ENCODE peak calls at places on chromosomes 16 and 17, in ten cellular contexts. U is suprapubic skin, H is lower lobe of right lung, N is NCI-H748 treated with DMSO at 0.1 percent for 48 hours, B is adrenal gland, E is skeletal muscle cell, M is A172, O is GM19239, W is DND-41, J is GM10248. L is an unnamed sample.

GRCh38 chr17:77836557-77837041 is 121.9 kb upstream of the TNRC6C start:
- DNase-seq in U (no peak), H (no peak), N (no peak), B (no peak), E (peak), M (peak), O (no peak), W (no peak), J (no peak), L (no peak)

GRCh38 chr17:46154151-46154816 is 38.9 kb downstream of the KANSL1 start:
- DNase-seq in U (no peak), H (no peak), N (no peak), B (no peak), E (no peak), M (peak), O (no peak), W (peak), J (no peak), L (no peak)

GRCh38 chr17:34816806-34817205 is 144.5 kb downstream of the CCT6B start:
- DNase-seq in U (no peak), H (no peak), N (no peak), B (no peak), E (no peak), M (no peak), O (no peak), W (no peak), J (no peak), L (no peak)

GRCh38 chr17:59892849-59893616 is at the start of the genes RPS6KB1 and TUBD1:
- DNase-seq in U (peak), H (peak), N (peak), B (peak), E (peak), M (peak), O (peak), W (peak), J (peak), L (peak)

GRCh38 chr16:2388875-2389433 is 40.3 kb upstream of the CCNF start:
- DNase-seq in U (no peak), H (no peak), N (peak), B (no peak), E (peak), M (no peak), O (no peak), W (no peak), J (no peak), L (no peak)

GRCh38 chr17:5798104-5798503 is 213.8 kb upstream of the NLRP1 start:
- DNase-seq in U (no peak), H (no peak), N (no peak), B (no peak), E (no peak), M (no peak), O (no peak), W (no peak), J (no peak), L (no peak)

GRCh38 chr16:67760206-67760605 is 41.1 kb upstream of the GFOD2 start:
- DNase-seq in U (no peak), H (no peak), N (no peak), B (no peak), E (no peak), M (no peak), O (no peak), W (no peak), J (no peak), L (no peak)

GRCh38 chr17:1709403-1709891 is 730 bp downstream of the TLCD2 start:
- DNase-seq in U (peak), H (no peak), N (no peak), B (peak), E (no peak), M (no peak), O (no peak), W (no peak), J (no peak), L (no peak)

GRCh38 chr16:74485916-74486315 is 64.6 kb upstream of the CLEC18B start:
- DNase-seq in U (no peak), H (no peak), N (no peak), B (no peak), E (no peak), M (no peak), O (no peak), W (no peak), J (no peak), L (no peak)

GRCh38 chr17:15266325-15266950 is 1.3 kb upstream of the PMP22 start:
- DNase-seq in U (no peak), H (no peak), N (no peak), B (no peak), E (no peak), M (no peak), O (no peak), W (no peak), J (no peak), L (no peak)

GRCh38 chr16:8729779-8730334 is 55.4 kb downstream of the ABAT start:
- DNase-seq in U (peak), H (no peak), N (no peak), B (no peak), E (no peak), M (no peak), O (no peak), W (no peak), J (no peak), L (no peak)

GRCh38 chr17:46847204-46848191 is 3.9 kb upstream of the WNT9B start:
- DNase-seq in U (no peak), H (no peak), N (no peak), B (no peak), E (no peak), M (no peak), O (no peak), W (no peak), J (no peak), L (no peak)

GRCh38 chr16:165539-166374 is at the start of gene HBM:
- DNase-seq in U (no peak), H (no peak), N (no peak), B (no peak), E (no peak), M (no peak), O (no peak), W (no peak), J (no peak), L (no peak)

GRCh38 chr17:10197721-10198508 is 491 bp downstream of the GAS7 start:
- DNase-seq in U (peak), H (peak), N (no peak), B (no peak), E (no peak), M (no peak), O (no peak), W (peak), J (no peak), L (no peak)